ENCODE peak calls at places on chromosomes 13 and 19, in six cellular contexts. S is SK-N-SH, O is ovary, P is ascending aorta, F is right lobe of liver, U is OCI-LY7. Y is an unnamed sample.

GRCh38 chr19:23075031-23075733 is 41.6 kb upstream of the ZNF730 start:
- DNase-seq in S (peak; percentile 92), O (peak; percentile 69), P (peak; percentile 70), F (no peak), U (peak; percentile 90), Y (peak; percentile 67)

GRCh38 chr13:62046512-62046911 is 630.9 kb upstream of the PCDH20 start:
- DNase-seq in S (peak; percentile 1), O (no peak), P (no peak), F (no peak), U (no peak), Y (no peak)

GRCh38 chr19:52590728-52591127 is 20.6 kb downstream of the ZNF701 start:
- DNase-seq in S (no peak), O (no peak), P (no peak), F (no peak), U (no peak), Y (no peak)

GRCh38 chr19:40605201-40605971 is 4.2 kb downstream of the LTBP4 start:
- DNase-seq in S (peak; percentile 78), O (peak; percentile 77), P (peak; percentile 83), F (peak; percentile 74), U (peak; percentile 85), Y (peak; percentile 72)

GRCh38 chr13:84912720-84913119 is 886.5 kb downstream of the SLITRK6 start:
- DNase-seq in S (no peak), O (no peak), P (no peak), F (no peak), U (no peak), Y (no peak)

GRCh38 chr19:3346677-3347353 is 19.6 kb upstream of the NFIC start:
- DNase-seq in S (no peak), O (peak; percentile 90), P (peak; percentile 91), F (peak; percentile 85), U (no peak), Y (peak; percentile 76)

GRCh38 chr13:26469602-26470001 is 87.9 kb upstream of the WASF3 start:
- DNase-seq in S (no peak), O (no peak), P (no peak), F (no peak), U (no peak), Y (no peak)

GRCh38 chr13:110055089-110055488 is 251.9 kb downstream of the COL4A1 start:
- DNase-seq in S (no peak), O (no peak), P (no peak), F (no peak), U (no peak), Y (no peak)

GRCh38 chr13:33520480-33520839 is 234.9 kb upstream of the STARD13 start:
- DNase-seq in S (no peak), O (no peak), P (no peak), F (no peak), U (no peak), Y (no peak)

GRCh38 chr19:339262-339887 is 5.2 kb downstream of the MIER2 start:
- DNase-seq in S (no peak), O (no peak), P (no peak), F (no peak), U (no peak), Y (no peak)

GRCh38 chr19:10193666-10194499 is 870 bp downstream of the DNMT1 start:
- DNase-seq in S (no peak), O (no peak), P (peak; percentile 63), F (no peak), U (peak; percentile 53), Y (no peak)

GRCh38 chr13:110067355-110068175 is 239.4 kb downstream of the COL4A1 start:
- DNase-seq in S (no peak), O (no peak), P (no peak), F (no peak), U (no peak), Y (no peak)

GRCh38 chr13:40149611-40150283 is 494.3 kb downstream of the COG6 start:
- DNase-seq in S (no peak), O (peak; percentile 40), P (peak; percentile 75), F (no peak), U (no peak), Y (peak; percentile 39)

DNA sequence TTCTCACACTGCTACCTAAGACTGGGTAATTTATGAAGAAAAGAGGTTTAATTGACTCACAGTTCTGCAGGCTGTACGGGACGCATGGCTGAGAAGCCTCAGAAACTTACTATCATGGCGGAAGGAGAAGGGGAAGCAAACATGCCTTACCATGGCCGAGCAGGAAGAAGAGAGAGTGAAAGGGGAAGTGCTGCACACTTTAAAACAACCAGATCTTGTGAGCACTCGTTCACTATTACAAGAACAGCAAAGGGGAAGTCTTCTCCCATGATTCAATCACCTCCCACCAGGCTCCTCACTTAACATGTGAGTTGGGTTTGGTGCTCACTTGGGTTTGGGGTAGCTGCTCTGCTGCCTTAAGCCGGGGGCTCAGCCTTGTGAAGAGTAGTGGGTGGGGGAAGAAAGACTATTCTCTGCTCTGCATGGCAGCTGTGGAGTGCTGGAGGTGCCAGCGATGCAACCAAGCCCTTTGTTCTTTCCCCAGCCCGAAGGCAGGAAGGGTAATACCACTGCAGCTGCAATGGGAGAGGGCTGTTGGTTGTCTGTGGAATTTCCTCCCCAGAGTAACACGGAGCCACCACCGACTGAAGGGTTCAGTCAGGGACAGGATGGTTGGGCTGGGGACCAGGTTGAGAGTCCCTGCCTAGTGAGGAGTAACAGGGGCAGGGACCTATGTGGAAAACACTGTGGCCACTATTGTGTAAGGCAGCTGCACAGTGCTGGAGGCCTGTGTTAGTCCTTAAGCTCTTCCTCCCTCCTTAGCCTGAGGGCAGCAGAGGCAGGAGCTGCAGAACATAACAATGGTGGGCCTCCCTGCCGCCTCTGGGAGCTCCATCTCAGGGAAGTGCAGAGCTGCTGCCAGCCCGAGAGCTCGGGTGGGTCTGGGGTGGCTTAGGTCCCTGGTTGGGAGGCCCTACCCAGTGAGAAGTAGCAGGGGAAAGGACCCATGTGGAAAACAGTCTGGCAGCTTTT is 1262.5 kb downstream of the EFNB2 start:
- DNase-seq in S (no peak), O (no peak), P (no peak), F (no peak), U (no peak), Y (no peak)
- H3K27ac ChIP-seq in S (no peak overlapping the region), O (no peak overlapping the region), P (no peak overlapping the region), F (no peak overlapping the region), U (no peak overlapping the region), Y (no peak overlapping the region)

GRCh38 chr19:39496063-39496462 is 2.7 kb upstream of the DLL3 start:
- DNase-seq in S (no peak), O (no peak), P (no peak), F (no peak), U (no peak), Y (no peak)

GRCh38 chr19:39499932-39500331 is 1.2 kb downstream of the DLL3 start:
- DNase-seq in S (no peak), O (no peak), P (no peak), F (no peak), U (no peak), Y (no peak)

GRCh38 chr19:39498262-39499081 is at the start of gene DLL3:
- DNase-seq in S (peak; percentile 59), O (no peak), P (no peak), F (no peak), U (peak; percentile 66), Y (no peak)

GRCh38 chr19:39499082-39499642 is 415 bp downstream of the DLL3 start:
- DNase-seq in S (peak; percentile 53), O (no peak), P (no peak), F (no peak), U (peak; percentile 19), Y (no peak)

DNA sequence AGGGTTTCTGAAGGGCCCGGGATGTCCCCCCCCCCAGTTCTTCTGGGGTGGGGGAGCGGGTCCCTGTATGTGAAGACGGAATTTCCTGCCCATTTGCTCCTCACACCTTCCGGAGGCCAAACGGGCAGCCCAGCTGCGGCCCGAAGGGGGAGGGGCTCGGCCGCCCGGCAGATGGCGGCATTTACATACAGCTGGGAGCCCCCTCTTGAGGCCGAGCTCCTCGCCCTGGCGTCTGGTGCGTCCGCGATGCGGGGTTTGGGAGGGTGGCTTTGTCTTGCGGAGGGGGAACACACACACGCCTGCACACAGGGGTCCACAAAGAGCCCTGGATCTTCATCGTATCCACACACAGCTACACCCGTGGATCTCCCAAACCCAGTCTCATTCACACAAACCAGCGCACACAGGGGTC is 891 bp upstream of the DLL3 start:
- DNase-seq in S (peak; percentile 88), O (peak; percentile 35), P (no peak), F (no peak), U (peak; percentile 84), Y (no peak)
- H3K4me3 ChIP-seq in S (no peak overlapping the region), O (no peak overlapping the region), P (no peak overlapping the region), F (no peak overlapping the region), U (peak overlapping the region; percentile 69), Y (no peak overlapping the region)

GRCh38 chr19:30739394-30739793 is 367.2 kb downstream of the ZNF536 start:
- DNase-seq in S (peak; percentile 62), O (no peak), P (no peak), F (no peak), U (no peak), Y (no peak)

GRCh38 chr19:30731596-30731995 is 359.4 kb downstream of the ZNF536 start:
- DNase-seq in S (no peak), O (no peak), P (no peak), F (no peak), U (no peak), Y (no peak)

GRCh38 chr19:30738047-30738446 is 365.9 kb downstream of the ZNF536 start:
- DNase-seq in S (no peak), O (no peak), P (no peak), F (no peak), U (no peak), Y (no peak)

GRCh38 chr19:30733826-30734550 is 361.8 kb downstream of the ZNF536 start:
- DNase-seq in S (peak; percentile 67), O (peak; percentile 42), P (no peak), F (no peak), U (no peak), Y (no peak)
- TF ChIP-seq CTCF in S (no peak), O (no peak), P (no peak), F (no peak), U (no peak), Y (no peak)

GRCh38 chr19:18340990-18341868 is 831 bp downstream of the PGPEP1 start:
- DNase-seq in S (peak; percentile 70), O (peak; percentile 63), P (peak; percentile 79), F (peak; percentile 84), U (peak; percentile 79), Y (peak; percentile 73)
- H3K27ac ChIP-seq in S (no peak overlapping the region), O (peak overlapping the region; percentile 80), P (peak overlapping the region; percentile 82), F (peak overlapping the region; percentile 88), U (peak overlapping the region; percentile 56), Y (peak overlapping the region; percentile 89)

DNA sequence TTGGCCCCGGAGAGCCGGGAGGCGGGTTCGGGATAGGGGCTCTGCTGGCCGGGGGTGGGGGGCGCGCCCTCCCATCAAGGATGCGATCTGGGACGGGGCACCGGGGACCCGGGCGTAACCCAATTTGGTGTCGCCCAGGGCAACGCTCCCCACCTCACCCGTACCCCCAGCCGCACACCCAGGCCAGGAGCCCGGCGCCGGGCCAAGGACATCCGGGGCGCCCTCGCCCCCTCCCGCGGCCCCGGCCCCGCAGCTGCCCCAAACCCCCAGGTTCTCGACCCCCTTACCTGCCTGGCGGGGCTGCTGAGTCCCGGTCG is 525 bp downstream of the SHANK1 start:
- DNase-seq in S (no peak), O (no peak), P (no peak), F (no peak), U (no peak), Y (no peak)
- H3K4me3 ChIP-seq in S (peak overlapping the region; percentile 53), O (peak overlapping the region; percentile 31), P (peak overlapping the region; percentile 33), F (no peak overlapping the region), U (no peak overlapping the region), Y (peak overlapping the region; percentile 53)

GRCh38 chr19:36047835-36048234 is 6.2 kb downstream of the THAP8 start:
- DNase-seq in S (no peak), O (no peak), P (no peak), F (no peak), U (no peak), Y (no peak)
- TF ChIP-seq CTCF in S (no peak), O (no peak), P (no peak), F (no peak), U (no peak), Y (no peak)

Y was measured in heart left ventricle.